ENCODE peak calls at places on chromosome 19, in five cellular contexts. One of them, this sample, is unnamed.

GRCh38 chr19:7242601-7243258 is 51.5 kb downstream of the INSR start:
- DNase-seq in dermis blood vessel endothelial cell: peak
- DNase-seq in left lung: no peak
- DNase-seq in lower leg skin: peak
- DNase-seq in stimulated activated CD4-positive, alpha-beta T cell treated with anti-CD3 and anti-CD28 coated beads, Interleukin-12 subunit alpha, Interleukin-12 subunit beta, amount 100 ng/mL, for 4 hours: no peak
- DNase-seq in this sample: no peak

GRCh38 chr19:16143399-16144215 is at the start of gene HSH2D:
- DNase-seq in dermis blood vessel endothelial cell: no peak
- DNase-seq in left lung: peak
- DNase-seq in lower leg skin: no peak
- DNase-seq in stimulated activated CD4-positive, alpha-beta T cell treated with anti-CD3 and anti-CD28 coated beads, Interleukin-12 subunit alpha, Interleukin-12 subunit beta, amount 100 ng/mL, for 4 hours: peak
- DNase-seq in this sample: no peak

GRCh38 chr19:964761-965694 is 19.1 kb upstream of the WDR18 start:
- DNase-seq in dermis blood vessel endothelial cell: peak
- DNase-seq in left lung: no peak
- DNase-seq in lower leg skin: no peak
- DNase-seq in stimulated activated CD4-positive, alpha-beta T cell treated with anti-CD3 and anti-CD28 coated beads, Interleukin-12 subunit alpha, Interleukin-12 subunit beta, amount 100 ng/mL, for 4 hours: no peak
- DNase-seq in this sample: no peak

GRCh38 chr19:2274937-2275535 is 6.9 kb downstream of the PEAK3 start:
- DNase-seq in dermis blood vessel endothelial cell: peak
- DNase-seq in left lung: peak
- DNase-seq in lower leg skin: peak
- DNase-seq in stimulated activated CD4-positive, alpha-beta T cell treated with anti-CD3 and anti-CD28 coated beads, Interleukin-12 subunit alpha, Interleukin-12 subunit beta, amount 100 ng/mL, for 4 hours: peak
- DNase-seq in this sample: no peak

GRCh38 chr19:55519461-55520311 is 17.2 kb downstream of the SBK2 start:
- DNase-seq in dermis blood vessel endothelial cell: peak
- DNase-seq in left lung: no peak
- DNase-seq in lower leg skin: no peak
- DNase-seq in stimulated activated CD4-positive, alpha-beta T cell treated with anti-CD3 and anti-CD28 coated beads, Interleukin-12 subunit alpha, Interleukin-12 subunit beta, amount 100 ng/mL, for 4 hours: no peak
- DNase-seq in this sample: no peak

GRCh38 chr19:43078311-43078710 is 4.2 kb downstream of the PSG2 start:
- DNase-seq in dermis blood vessel endothelial cell: peak
- DNase-seq in left lung: no peak
- DNase-seq in lower leg skin: no peak
- DNase-seq in stimulated activated CD4-positive, alpha-beta T cell treated with anti-CD3 and anti-CD28 coated beads, Interleukin-12 subunit alpha, Interleukin-12 subunit beta, amount 100 ng/mL, for 4 hours: no peak
- DNase-seq in this sample: no peak

GRCh38 chr19:41703602-41704293 is 4.7 kb upstream of the CEACAM5 start:
- DNase-seq in dermis blood vessel endothelial cell: no peak
- DNase-seq in left lung: no peak
- DNase-seq in lower leg skin: no peak
- DNase-seq in stimulated activated CD4-positive, alpha-beta T cell treated with anti-CD3 and anti-CD28 coated beads, Interleukin-12 subunit alpha, Interleukin-12 subunit beta, amount 100 ng/mL, for 4 hours: no peak
- DNase-seq in this sample: no peak

GRCh38 chr19:16361254-16361653 is 36.6 kb downstream of the KLF2 start:
- DNase-seq in dermis blood vessel endothelial cell: no peak
- DNase-seq in left lung: no peak
- DNase-seq in lower leg skin: peak
- DNase-seq in stimulated activated CD4-positive, alpha-beta T cell treated with anti-CD3 and anti-CD28 coated beads, Interleukin-12 subunit alpha, Interleukin-12 subunit beta, amount 100 ng/mL, for 4 hours: no peak
- DNase-seq in this sample: no peak

GRCh38 chr19:46492841-46493235 is 2.8 kb downstream of the PNMA8B start:
- DNase-seq in dermis blood vessel endothelial cell: no peak
- DNase-seq in left lung: no peak
- DNase-seq in lower leg skin: no peak
- DNase-seq in stimulated activated CD4-positive, alpha-beta T cell treated with anti-CD3 and anti-CD28 coated beads, Interleukin-12 subunit alpha, Interleukin-12 subunit beta, amount 100 ng/mL, for 4 hours: no peak
- DNase-seq in this sample: no peak

GRCh38 chr19:718251-719024 is 9.7 kb downstream of the PALM start:
- DNase-seq in dermis blood vessel endothelial cell: no peak
- DNase-seq in left lung: no peak
- DNase-seq in lower leg skin: no peak
- DNase-seq in stimulated activated CD4-positive, alpha-beta T cell treated with anti-CD3 and anti-CD28 coated beads, Interleukin-12 subunit alpha, Interleukin-12 subunit beta, amount 100 ng/mL, for 4 hours: no peak
- DNase-seq in this sample: peak

This sample was measured in C1 segment of cervical spinal cord.